ENCODE peak calls at places on chromosomes 7 and 10, in six cellular contexts. One of them, this sample, is unnamed.

GRCh38 chr10:35462491-35462934 is 126.2 kb downstream of the CCNY start:
- DNase-seq in stimulated activated CD4-positive, alpha-beta T cell treated with anti-CD3 and anti-CD28 coated beads, Interleukin-2, amount 100 ng/mL, for 48 hours: no peak
- DNase-seq in Calu3: no peak
- DNase-seq in GM04504: no peak
- DNase-seq in activated CD8-positive, alpha-beta memory T cell treated with anti-CD3 and anti-CD28 coated beads, Interleukin-2, amount 50 U/mL, for 4 hours: no peak
- DNase-seq in hepatocyte: no peak
- DNase-seq in this sample: no peak

GRCh38 chr7:108037748-108038147 is 34.8 kb upstream of the LAMB1 start:
- DNase-seq in stimulated activated CD4-positive, alpha-beta T cell treated with anti-CD3 and anti-CD28 coated beads, Interleukin-2, amount 100 ng/mL, for 48 hours: no peak
- DNase-seq in Calu3: no peak
- DNase-seq in activated CD8-positive, alpha-beta memory T cell treated with anti-CD3 and anti-CD28 coated beads, Interleukin-2, amount 50 U/mL, for 4 hours: no peak
- DNase-seq in GM04504: no peak
- DNase-seq in hepatocyte: no peak
- DNase-seq in this sample: no peak

GRCh38 chr7:45581271-45581780 is 7.2 kb downstream of the ADCY1 start:
- DNase-seq in Calu3: no peak
- DNase-seq in stimulated activated CD4-positive, alpha-beta T cell treated with anti-CD3 and anti-CD28 coated beads, Interleukin-2, amount 100 ng/mL, for 48 hours: no peak
- DNase-seq in activated CD8-positive, alpha-beta memory T cell treated with anti-CD3 and anti-CD28 coated beads, Interleukin-2, amount 50 U/mL, for 4 hours: no peak
- DNase-seq in hepatocyte: no peak
- DNase-seq in GM04504: no peak
- DNase-seq in this sample: no peak

GRCh38 chr7:29139191-29139590 is 7.1 kb downstream of the CPVL start:
- DNase-seq in GM04504: no peak
- DNase-seq in activated CD8-positive, alpha-beta memory T cell treated with anti-CD3 and anti-CD28 coated beads, Interleukin-2, amount 50 U/mL, for 4 hours: no peak
- DNase-seq in Calu3: no peak
- DNase-seq in hepatocyte: no peak
- DNase-seq in stimulated activated CD4-positive, alpha-beta T cell treated with anti-CD3 and anti-CD28 coated beads, Interleukin-2, amount 100 ng/mL, for 48 hours: no peak
- DNase-seq in this sample: no peak

GRCh38 chr7:12834782-12835181 is 147.3 kb downstream of the ARL4A start:
- DNase-seq in hepatocyte: no peak
- DNase-seq in activated CD8-positive, alpha-beta memory T cell treated with anti-CD3 and anti-CD28 coated beads, Interleukin-2, amount 50 U/mL, for 4 hours: no peak
- DNase-seq in Calu3: no peak
- DNase-seq in stimulated activated CD4-positive, alpha-beta T cell treated with anti-CD3 and anti-CD28 coated beads, Interleukin-2, amount 100 ng/mL, for 48 hours: no peak
- DNase-seq in GM04504: no peak
- DNase-seq in this sample: no peak

GRCh38 chr7:99624487-99624886 is 7.7 kb downstream of the ZSCAN25 start:
- DNase-seq in hepatocyte: no peak
- DNase-seq in GM04504: no peak
- DNase-seq in Calu3: no peak
- DNase-seq in activated CD8-positive, alpha-beta memory T cell treated with anti-CD3 and anti-CD28 coated beads, Interleukin-2, amount 50 U/mL, for 4 hours: peak; percentile 68
- DNase-seq in stimulated activated CD4-positive, alpha-beta T cell treated with anti-CD3 and anti-CD28 coated beads, Interleukin-2, amount 100 ng/mL, for 48 hours: peak; percentile 50
- DNase-seq in this sample: no peak

GRCh38 chr7:34900891-34901493 is 136.3 kb downstream of the DPY19L1 start:
- DNase-seq in stimulated activated CD4-positive, alpha-beta T cell treated with anti-CD3 and anti-CD28 coated beads, Interleukin-2, amount 100 ng/mL, for 48 hours: no peak
- DNase-seq in Calu3: no peak
- DNase-seq in activated CD8-positive, alpha-beta memory T cell treated with anti-CD3 and anti-CD28 coated beads, Interleukin-2, amount 50 U/mL, for 4 hours: no peak
- DNase-seq in hepatocyte: no peak
- DNase-seq in GM04504: no peak
- DNase-seq in this sample: peak; percentile 32

GRCh38 chr10:69337312-69338132 is 59.2 kb downstream of the HK1 start:
- DNase-seq in activated CD8-positive, alpha-beta memory T cell treated with anti-CD3 and anti-CD28 coated beads, Interleukin-2, amount 50 U/mL, for 4 hours: no peak
- DNase-seq in hepatocyte: peak; percentile 57
- DNase-seq in stimulated activated CD4-positive, alpha-beta T cell treated with anti-CD3 and anti-CD28 coated beads, Interleukin-2, amount 100 ng/mL, for 48 hours: no peak
- DNase-seq in GM04504: no peak
- DNase-seq in Calu3: no peak
- DNase-seq in this sample: no peak

GRCh38 chr10:92742331-92743228 is 52.8 kb downstream of the HHEX start:
- DNase-seq in hepatocyte: no peak
- DNase-seq in GM04504: no peak
- DNase-seq in Calu3: no peak
- DNase-seq in activated CD8-positive, alpha-beta memory T cell treated with anti-CD3 and anti-CD28 coated beads, Interleukin-2, amount 50 U/mL, for 4 hours: no peak
- DNase-seq in stimulated activated CD4-positive, alpha-beta T cell treated with anti-CD3 and anti-CD28 coated beads, Interleukin-2, amount 100 ng/mL, for 48 hours: no peak
- DNase-seq in this sample: no peak

GRCh38 chr7:123346771-123347170 is 147.0 kb upstream of the SLC13A1 start:
- DNase-seq in Calu3: no peak
- DNase-seq in stimulated activated CD4-positive, alpha-beta T cell treated with anti-CD3 and anti-CD28 coated beads, Interleukin-2, amount 100 ng/mL, for 48 hours: no peak
- DNase-seq in hepatocyte: no peak
- DNase-seq in GM04504: no peak
- DNase-seq in activated CD8-positive, alpha-beta memory T cell treated with anti-CD3 and anti-CD28 coated beads, Interleukin-2, amount 50 U/mL, for 4 hours: no peak
- DNase-seq in this sample: no peak